ENCODE peak calls at places on chromosomes 12 and 14, in nine cellular contexts. One of them, this sample, is unnamed.

GRCh38 chr14:102516531-102517411 is 7.2 kb upstream of the ANKRD9 start:
- DNase-seq in left ventricle myocardium inferior: peak; percentile 57
- DNase-seq in H54: peak; percentile 72
- DNase-seq in progenitor cell of endocrine pancreas: peak; percentile 84
- DNase-seq in cortex of kidney: no peak
- DNase-seq in mesendoderm: peak; percentile 68
- DNase-seq in stimulated activated naive CD4-positive, alpha-beta T cell: peak; percentile 65
- DNase-seq in NCI-H345: peak; percentile 55
- DNase-seq in tibial artery: no peak
- DNase-seq in this sample: peak; percentile 73

GRCh38 chr12:48776956-48777355 is 11.9 kb downstream of the ADCY6 start:
- DNase-seq in cortex of kidney: no peak
- DNase-seq in mesendoderm: no peak
- DNase-seq in stimulated activated naive CD4-positive, alpha-beta T cell: no peak
- DNase-seq in left ventricle myocardium inferior: no peak
- DNase-seq in NCI-H345: no peak
- DNase-seq in H54: no peak
- DNase-seq in progenitor cell of endocrine pancreas: no peak
- DNase-seq in tibial artery: no peak
- DNase-seq in this sample: no peak

GRCh38 chr14:96059519-96060135 is 20.5 kb downstream of the C14orf132 start:
- DNase-seq in left ventricle myocardium inferior: no peak
- DNase-seq in tibial artery: peak; percentile 51
- DNase-seq in H54: no peak
- DNase-seq in NCI-H345: no peak
- DNase-seq in cortex of kidney: no peak
- DNase-seq in mesendoderm: no peak
- DNase-seq in progenitor cell of endocrine pancreas: no peak
- DNase-seq in stimulated activated naive CD4-positive, alpha-beta T cell: no peak
- DNase-seq in this sample: no peak

GRCh38 chr14:94171208-94171607 is 2.9 kb upstream of the PPP4R4 start:
- DNase-seq in cortex of kidney: no peak
- DNase-seq in stimulated activated naive CD4-positive, alpha-beta T cell: no peak
- DNase-seq in left ventricle myocardium inferior: no peak
- DNase-seq in progenitor cell of endocrine pancreas: no peak
- DNase-seq in mesendoderm: no peak
- DNase-seq in H54: no peak
- DNase-seq in NCI-H345: no peak
- DNase-seq in tibial artery: no peak
- DNase-seq in this sample: no peak

GRCh38 chr14:50230601-50231474 is 540 bp downstream of the SOS2 start:
- DNase-seq in H54: peak; percentile 12
- DNase-seq in NCI-H345: peak; percentile 40
- DNase-seq in left ventricle myocardium inferior: peak; percentile 67
- DNase-seq in stimulated activated naive CD4-positive, alpha-beta T cell: peak; percentile 46
- DNase-seq in progenitor cell of endocrine pancreas: peak; percentile 32
- DNase-seq in cortex of kidney: no peak
- DNase-seq in tibial artery: peak; percentile 77
- DNase-seq in mesendoderm: peak; percentile 38
- DNase-seq in this sample: peak; percentile 44

GRCh38 chr12:117363953-117364486 is 2.6 kb upstream of the NOS1 start:
- DNase-seq in left ventricle myocardium inferior: no peak
- DNase-seq in progenitor cell of endocrine pancreas: no peak
- DNase-seq in cortex of kidney: no peak
- DNase-seq in NCI-H345: no peak
- DNase-seq in H54: no peak
- DNase-seq in stimulated activated naive CD4-positive, alpha-beta T cell: no peak
- DNase-seq in mesendoderm: peak; percentile 52
- DNase-seq in tibial artery: no peak
- DNase-seq in this sample: no peak

GRCh38 chr14:104826197-104826857 is 25.4 kb downstream of the ZBTB42 start:
- DNase-seq in H54: peak; percentile 95
- DNase-seq in progenitor cell of endocrine pancreas: peak; percentile 98
- DNase-seq in NCI-H345: peak; percentile 89
- DNase-seq in cortex of kidney: no peak
- DNase-seq in left ventricle myocardium inferior: peak; percentile 91
- DNase-seq in tibial artery: peak; percentile 92
- DNase-seq in stimulated activated naive CD4-positive, alpha-beta T cell: peak; percentile 95
- DNase-seq in mesendoderm: peak; percentile 84
- DNase-seq in this sample: peak; percentile 93

GRCh38 chr12:117875652-117876491 is 92.9 kb downstream of the KSR2 start:
- DNase-seq in NCI-H345: no peak
- DNase-seq in progenitor cell of endocrine pancreas: peak; percentile 25
- DNase-seq in tibial artery: no peak
- DNase-seq in mesendoderm: peak; percentile 96
- DNase-seq in H54: no peak
- DNase-seq in cortex of kidney: no peak
- DNase-seq in stimulated activated naive CD4-positive, alpha-beta T cell: no peak
- DNase-seq in left ventricle myocardium inferior: no peak
- DNase-seq in this sample: peak; percentile 54

GRCh38 chr12:117034249-117034648 is 65.0 kb downstream of the TESC start:
- DNase-seq in tibial artery: no peak
- DNase-seq in NCI-H345: no peak
- DNase-seq in cortex of kidney: no peak
- DNase-seq in stimulated activated naive CD4-positive, alpha-beta T cell: no peak
- DNase-seq in progenitor cell of endocrine pancreas: no peak
- DNase-seq in mesendoderm: no peak
- DNase-seq in left ventricle myocardium inferior: no peak
- DNase-seq in H54: no peak
- DNase-seq in this sample: no peak

GRCh38 chr12:19276767-19277166 is 147.2 kb downstream of the PLEKHA5 start:
- DNase-seq in mesendoderm: no peak
- DNase-seq in H54: no peak
- DNase-seq in tibial artery: no peak
- DNase-seq in stimulated activated naive CD4-positive, alpha-beta T cell: no peak
- DNase-seq in NCI-H345: no peak
- DNase-seq in progenitor cell of endocrine pancreas: no peak
- DNase-seq in cortex of kidney: no peak
- DNase-seq in left ventricle myocardium inferior: no peak
- DNase-seq in this sample: no peak

GRCh38 chr14:93926873-93927571 is at the start of gene FAM181A:
- DNase-seq in NCI-H345: peak; percentile 50
- DNase-seq in tibial artery: no peak
- DNase-seq in H54: no peak
- DNase-seq in stimulated activated naive CD4-positive, alpha-beta T cell: no peak
- DNase-seq in progenitor cell of endocrine pancreas: no peak
- DNase-seq in mesendoderm: no peak
- DNase-seq in cortex of kidney: no peak
- DNase-seq in left ventricle myocardium inferior: no peak
- DNase-seq in this sample: no peak

GRCh38 chr12:46209914-46210834 is 58.7 kb downstream of the SLC38A1 start:
- DNase-seq in left ventricle myocardium inferior: peak; percentile 41
- DNase-seq in tibial artery: no peak
- DNase-seq in stimulated activated naive CD4-positive, alpha-beta T cell: peak; percentile 30
- DNase-seq in mesendoderm: peak; percentile 39
- DNase-seq in cortex of kidney: no peak
- DNase-seq in progenitor cell of endocrine pancreas: no peak
- DNase-seq in H54: no peak
- DNase-seq in NCI-H345: peak; percentile 77
- DNase-seq in this sample: no peak

GRCh38 chr14:105918496-105919262 is 392.3 kb downstream of the TMEM121 start:
- DNase-seq in left ventricle myocardium inferior: peak; percentile 5
- DNase-seq in mesendoderm: no peak
- DNase-seq in stimulated activated naive CD4-positive, alpha-beta T cell: no peak
- DNase-seq in H54: no peak
- DNase-seq in cortex of kidney: no peak
- DNase-seq in NCI-H345: no peak
- DNase-seq in tibial artery: peak; percentile 47
- DNase-seq in progenitor cell of endocrine pancreas: no peak
- DNase-seq in this sample: no peak